ENCODE peak calls at places on chromosomes 13 and 19, in ten cellular contexts. One of them, this sample, is unnamed.

GRCh38 chr19:49057636-49058234 is at the start of gene CGB7:
- DNase-seq in AG04450: no peak
- DNase-seq in tibial artery: peak
- DNase-seq in endodermal cell: peak
- DNase-seq in substantia nigra: no peak
- DNase-seq in right lobe of liver: peak
- DNase-seq in fibroblast of lung: peak
- DNase-seq in K562: peak
- DNase-seq in IMR-90: peak
- DNase-seq in neuronal stem cell: peak
- DNase-seq in this sample: no peak

GRCh38 chr13:99062593-99062992 is 84.7 kb upstream of the DOCK9 start:
- DNase-seq in IMR-90: peak
- DNase-seq in tibial artery: no peak
- DNase-seq in endodermal cell: no peak
- DNase-seq in K562: no peak
- DNase-seq in AG04450: no peak
- DNase-seq in fibroblast of lung: peak
- DNase-seq in neuronal stem cell: no peak
- DNase-seq in substantia nigra: no peak
- DNase-seq in right lobe of liver: no peak
- DNase-seq in this sample: no peak

GRCh38 chr19:1057185-1057857 is 9.6 kb upstream of the ARHGAP45 start:
- DNase-seq in tibial artery: no peak
- DNase-seq in AG04450: no peak
- DNase-seq in neuronal stem cell: no peak
- DNase-seq in right lobe of liver: peak
- DNase-seq in IMR-90: peak
- DNase-seq in K562: no peak
- DNase-seq in fibroblast of lung: peak
- DNase-seq in substantia nigra: no peak
- DNase-seq in endodermal cell: peak
- DNase-seq in this sample: no peak

GRCh38 chr19:3276341-3276799 is 51.9 kb downstream of the CELF5 start:
- DNase-seq in endodermal cell: peak
- DNase-seq in right lobe of liver: no peak
- DNase-seq in fibroblast of lung: no peak
- DNase-seq in K562: peak
- DNase-seq in AG04450: no peak
- DNase-seq in substantia nigra: no peak
- DNase-seq in neuronal stem cell: no peak
- DNase-seq in tibial artery: no peak
- DNase-seq in IMR-90: no peak
- DNase-seq in this sample: no peak

GRCh38 chr19:45922281-45922680 is 7.7 kb upstream of the NANOS2 start:
- DNase-seq in endodermal cell: peak
- DNase-seq in neuronal stem cell: no peak
- DNase-seq in right lobe of liver: no peak
- DNase-seq in IMR-90: no peak
- DNase-seq in tibial artery: no peak
- DNase-seq in AG04450: no peak
- DNase-seq in K562: peak
- DNase-seq in substantia nigra: no peak
- DNase-seq in fibroblast of lung: no peak
- DNase-seq in this sample: no peak

GRCh38 chr13:22325761-22326160 is 654.9 kb downstream of the FGF9 start:
- DNase-seq in endodermal cell: peak
- DNase-seq in K562: no peak
- DNase-seq in substantia nigra: no peak
- DNase-seq in AG04450: no peak
- DNase-seq in neuronal stem cell: no peak
- DNase-seq in fibroblast of lung: no peak
- DNase-seq in IMR-90: no peak
- DNase-seq in right lobe of liver: no peak
- DNase-seq in tibial artery: no peak
- DNase-seq in this sample: no peak

GRCh38 chr19:47135156-47135555 is 4.5 kb downstream of the SAE1 start:
- DNase-seq in IMR-90: no peak
- DNase-seq in K562: no peak
- DNase-seq in endodermal cell: no peak
- DNase-seq in substantia nigra: no peak
- DNase-seq in right lobe of liver: no peak
- DNase-seq in fibroblast of lung: no peak
- DNase-seq in tibial artery: no peak
- DNase-seq in neuronal stem cell: no peak
- DNase-seq in AG04450: no peak
- DNase-seq in this sample: no peak

GRCh38 chr13:109755551-109755950 is 30.8 kb downstream of the IRS2 start:
- DNase-seq in IMR-90: no peak
- DNase-seq in AG04450: no peak
- DNase-seq in K562: no peak
- DNase-seq in fibroblast of lung: no peak
- DNase-seq in substantia nigra: no peak
- DNase-seq in neuronal stem cell: no peak
- DNase-seq in endodermal cell: no peak
- DNase-seq in right lobe of liver: no peak
- DNase-seq in tibial artery: no peak
- DNase-seq in this sample: no peak

GRCh38 chr19:33794578-33795369 is 1.9 kb upstream of the KCTD15 start:
- DNase-seq in right lobe of liver: peak
- DNase-seq in fibroblast of lung: no peak
- DNase-seq in substantia nigra: no peak
- DNase-seq in K562: no peak
- DNase-seq in IMR-90: no peak
- DNase-seq in AG04450: no peak
- DNase-seq in endodermal cell: peak
- DNase-seq in tibial artery: no peak
- DNase-seq in neuronal stem cell: peak
- DNase-seq in this sample: no peak

GRCh38 chr19:44684892-44685847 is 13.8 kb upstream of the CEACAM16 start:
- DNase-seq in tibial artery: no peak
- DNase-seq in right lobe of liver: peak
- DNase-seq in IMR-90: peak
- DNase-seq in fibroblast of lung: peak
- DNase-seq in K562: peak
- DNase-seq in AG04450: peak
- DNase-seq in neuronal stem cell: peak
- DNase-seq in substantia nigra: no peak
- DNase-seq in endodermal cell: peak
- DNase-seq in this sample: no peak

GRCh38 chr19:16559896-16560295 is 12.3 kb downstream of the SLC35E1 start:
- DNase-seq in AG04450: no peak
- DNase-seq in tibial artery: no peak
- DNase-seq in endodermal cell: no peak
- DNase-seq in neuronal stem cell: no peak
- DNase-seq in substantia nigra: no peak
- DNase-seq in right lobe of liver: no peak
- DNase-seq in fibroblast of lung: no peak
- DNase-seq in IMR-90: no peak
- DNase-seq in K562: no peak
- DNase-seq in this sample: no peak

GRCh38 chr19:771332-771785 is 20.4 kb downstream of the MISP start:
- DNase-seq in right lobe of liver: no peak
- DNase-seq in IMR-90: peak
- DNase-seq in tibial artery: no peak
- DNase-seq in AG04450: no peak
- DNase-seq in K562: peak
- DNase-seq in endodermal cell: peak
- DNase-seq in fibroblast of lung: peak
- DNase-seq in substantia nigra: no peak
- DNase-seq in neuronal stem cell: no peak
- DNase-seq in this sample: no peak

GRCh38 chr19:13804830-13805683 is 9.8 kb downstream of the ZSWIM4 start:
- DNase-seq in AG04450: no peak
- DNase-seq in fibroblast of lung: no peak
- DNase-seq in K562: peak
- DNase-seq in IMR-90: no peak
- DNase-seq in endodermal cell: peak
- DNase-seq in neuronal stem cell: no peak
- DNase-seq in substantia nigra: no peak
- DNase-seq in tibial artery: no peak
- DNase-seq in right lobe of liver: no peak
- DNase-seq in this sample: no peak

GRCh38 chr19:40576585-40577451 is at the start of gene SHKBP1:
- DNase-seq in endodermal cell: peak
- DNase-seq in tibial artery: peak
- DNase-seq in K562: peak
- DNase-seq in AG04450: peak
- DNase-seq in neuronal stem cell: peak
- DNase-seq in substantia nigra: peak
- DNase-seq in fibroblast of lung: peak
- DNase-seq in IMR-90: peak
- DNase-seq in right lobe of liver: peak
- DNase-seq in this sample: peak

GRCh38 chr13:45396548-45397095 is 21.6 kb downstream of the SLC25A30 start:
- DNase-seq in AG04450: no peak
- DNase-seq in right lobe of liver: no peak
- DNase-seq in tibial artery: no peak
- DNase-seq in IMR-90: peak
- DNase-seq in endodermal cell: peak
- DNase-seq in neuronal stem cell: no peak
- DNase-seq in K562: no peak
- DNase-seq in fibroblast of lung: no peak
- DNase-seq in substantia nigra: no peak
- DNase-seq in this sample: no peak

GRCh38 chr19:35287713-35288112 is 4.2 kb upstream of the MAG start:
- DNase-seq in IMR-90: no peak
- DNase-seq in AG04450: no peak
- DNase-seq in substantia nigra: no peak
- DNase-seq in tibial artery: no peak
- DNase-seq in endodermal cell: no peak
- DNase-seq in K562: no peak
- DNase-seq in neuronal stem cell: no peak
- DNase-seq in fibroblast of lung: no peak
- DNase-seq in right lobe of liver: no peak
- DNase-seq in this sample: no peak

GRCh38 chr19:35288331-35288730 is 3.6 kb upstream of the MAG start:
- DNase-seq in neuronal stem cell: no peak
- DNase-seq in tibial artery: no peak
- DNase-seq in IMR-90: no peak
- DNase-seq in AG04450: no peak
- DNase-seq in right lobe of liver: no peak
- DNase-seq in substantia nigra: no peak
- DNase-seq in fibroblast of lung: no peak
- DNase-seq in endodermal cell: no peak
- DNase-seq in K562: no peak
- DNase-seq in this sample: no peak

GRCh38 chr19:35291259-35291658 is 702 bp upstream of the MAG start:
- DNase-seq in IMR-90: no peak
- DNase-seq in endodermal cell: no peak
- DNase-seq in tibial artery: no peak
- DNase-seq in K562: no peak
- DNase-seq in AG04450: no peak
- DNase-seq in substantia nigra: peak
- DNase-seq in fibroblast of lung: no peak
- DNase-seq in right lobe of liver: no peak
- DNase-seq in neuronal stem cell: no peak
- DNase-seq in this sample: no peak

GRCh38 chr19:35290381-35291135 is 1.4 kb upstream of the MAG start:
- DNase-seq in substantia nigra: peak
- DNase-seq in right lobe of liver: no peak
- DNase-seq in tibial artery: no peak
- DNase-seq in IMR-90: no peak
- DNase-seq in K562: no peak
- DNase-seq in endodermal cell: no peak
- DNase-seq in AG04450: no peak
- DNase-seq in neuronal stem cell: no peak
- DNase-seq in fibroblast of lung: no peak
- DNase-seq in this sample: peak

GRCh38 chr19:35288843-35289355 is 3.1 kb upstream of the MAG start:
- DNase-seq in endodermal cell: no peak
- DNase-seq in IMR-90: no peak
- DNase-seq in tibial artery: no peak
- DNase-seq in fibroblast of lung: no peak
- DNase-seq in K562: no peak
- DNase-seq in right lobe of liver: no peak
- DNase-seq in substantia nigra: no peak
- DNase-seq in neuronal stem cell: no peak
- DNase-seq in AG04450: no peak
- DNase-seq in this sample: no peak
- H3K27ac ChIP-seq in endodermal cell: no peak
- H3K27ac ChIP-seq in IMR-90: no peak
- H3K27ac ChIP-seq in tibial artery: no peak
- H3K27ac ChIP-seq in fibroblast of lung: no peak
- H3K27ac ChIP-seq in K562: no peak
- H3K27ac ChIP-seq in right lobe of liver: no peak
- H3K27ac ChIP-seq in substantia nigra: peak
- H3K27ac ChIP-seq in neuronal stem cell: no peak
- H3K27ac ChIP-seq in AG04450: no peak
- H3K27ac ChIP-seq in this sample: peak

GRCh38 chr13:33249894-33250293 is 35.7 kb downstream of the STARD13 start:
- DNase-seq in substantia nigra: no peak
- DNase-seq in IMR-90: no peak
- DNase-seq in K562: no peak
- DNase-seq in right lobe of liver: no peak
- DNase-seq in fibroblast of lung: no peak
- DNase-seq in tibial artery: no peak
- DNase-seq in endodermal cell: no peak
- DNase-seq in neuronal stem cell: no peak
- DNase-seq in AG04450: no peak
- DNase-seq in this sample: no peak
- H3K27ac ChIP-seq in substantia nigra: no peak
- H3K27ac ChIP-seq in IMR-90: peak
- H3K27ac ChIP-seq in K562: no peak
- H3K27ac ChIP-seq in right lobe of liver: no peak
- H3K27ac ChIP-seq in fibroblast of lung: no peak
- H3K27ac ChIP-seq in tibial artery: no peak
- H3K27ac ChIP-seq in endodermal cell: no peak
- H3K27ac ChIP-seq in neuronal stem cell: no peak
- H3K27ac ChIP-seq in AG04450: peak
- H3K27ac ChIP-seq in this sample: no peak

DNA sequence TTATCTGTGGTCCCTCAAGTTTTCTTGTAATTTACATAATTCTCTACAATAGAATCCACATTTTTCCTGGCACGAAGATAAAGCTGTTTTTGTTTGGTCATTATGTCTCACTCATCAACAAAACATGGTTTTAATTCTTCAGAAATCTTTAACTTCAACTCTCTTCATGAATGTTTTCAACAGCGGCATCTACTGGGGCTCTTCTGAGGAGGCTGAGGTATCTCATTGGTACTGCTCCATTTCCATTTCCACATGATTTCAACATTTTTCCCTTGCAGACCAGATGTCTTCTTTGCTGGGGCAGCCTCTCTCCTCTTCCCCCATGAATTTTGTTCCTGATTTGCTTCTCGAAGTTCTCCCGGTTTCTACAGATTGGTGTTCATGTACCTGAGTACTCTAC is 5.8 kb upstream of the KBTBD7 start:
- DNase-seq in IMR-90: no peak
- DNase-seq in endodermal cell: no peak
- DNase-seq in fibroblast of lung: no peak
- DNase-seq in K562: no peak
- DNase-seq in tibial artery: no peak
- DNase-seq in AG04450: no peak
- DNase-seq in right lobe of liver: no peak
- DNase-seq in substantia nigra: no peak
- DNase-seq in neuronal stem cell: no peak
- DNase-seq in this sample: no peak
- H3K27ac ChIP-seq in IMR-90: no peak
- H3K27ac ChIP-seq in endodermal cell: no peak
- H3K27ac ChIP-seq in fibroblast of lung: no peak
- H3K27ac ChIP-seq in K562: no peak
- H3K27ac ChIP-seq in tibial artery: no peak
- H3K27ac ChIP-seq in AG04450: no peak
- H3K27ac ChIP-seq in right lobe of liver: no peak
- H3K27ac ChIP-seq in substantia nigra: no peak
- H3K27ac ChIP-seq in neuronal stem cell: no peak
- H3K27ac ChIP-seq in this sample: no peak

GRCh38 chr19:38502410-38503143 is 69.1 kb downstream of the RYR1 start:
- DNase-seq in IMR-90: no peak
- DNase-seq in neuronal stem cell: no peak
- DNase-seq in endodermal cell: no peak
- DNase-seq in substantia nigra: no peak
- DNase-seq in tibial artery: no peak
- DNase-seq in K562: no peak
- DNase-seq in right lobe of liver: no peak
- DNase-seq in AG04450: no peak
- DNase-seq in fibroblast of lung: no peak
- DNase-seq in this sample: no peak
- H3K27ac ChIP-seq in IMR-90: no peak
- H3K27ac ChIP-seq in neuronal stem cell: no peak
- H3K27ac ChIP-seq in endodermal cell: no peak
- H3K27ac ChIP-seq in substantia nigra: no peak
- H3K27ac ChIP-seq in tibial artery: no peak
- H3K27ac ChIP-seq in K562: no peak
- H3K27ac ChIP-seq in right lobe of liver: no peak
- H3K27ac ChIP-seq in AG04450: no peak
- H3K27ac ChIP-seq in fibroblast of lung: no peak
- H3K27ac ChIP-seq in this sample: no peak

This sample was measured in caudate nucleus.